ENCODE peak calls at places on chromosomes 5 and 9, in five cellular contexts. C is H54, S is NCI-H510A, V is retina, R is T follicular helper cell. A is an unnamed sample.

GRCh38 chr5:34717426-34718327 is 61.5 kb downstream of the RAI14 start:
- DNase-seq in C (peak), S (no peak), V (peak), R (no peak), A (no peak)

GRCh38 chr9:92762781-92763708 is 1.6 kb downstream of the BICD2 start:
- DNase-seq in C (no peak), S (no peak), V (peak), R (no peak), A (no peak)

GRCh38 chr5:93058309-93058708 is 522.7 kb downstream of the NR2F1-AS1 start:
- DNase-seq in C (no peak), S (no peak), V (no peak), R (no peak), A (no peak)

GRCh38 chr5:176737746-176738699 is 72.3 kb upstream of the UNC5A start:
- DNase-seq in C (no peak), S (no peak), V (peak), R (no peak), A (peak)

GRCh38 chr9:115373000-115373709 is 255.2 kb upstream of the TNC start:
- DNase-seq in C (peak), S (no peak), V (no peak), R (no peak), A (no peak)

GRCh38 chr5:132979367-132979935 is 16.0 kb upstream of the AFF4 start:
- DNase-seq in C (no peak), S (no peak), V (no peak), R (no peak), A (no peak)

GRCh38 chr5:132813599-132814440 is 718 bp downstream of the SOWAHA start:
- DNase-seq in C (no peak), S (no peak), V (peak), R (no peak), A (peak)

GRCh38 chr5:81906086-81906485 is 65.7 kb upstream of the ATG10 start:
- DNase-seq in C (no peak), S (no peak), V (no peak), R (no peak), A (no peak)